ENCODE peak calls at places on chromosomes 12 and 14, in nine cellular contexts. One of them, this sample, is unnamed.

GRCh38 chr12:66176525-66176924 is 6.7 kb upstream of the TMBIM4 start:
- DNase-seq in ovary: no peak
- DNase-seq in HFFc6: no peak
- DNase-seq in brain microvascular endothelial cell: no peak
- DNase-seq in HepG2: no peak
- DNase-seq in MCF 10A: no peak
- DNase-seq in uterus: no peak
- DNase-seq in WTC11: no peak
- DNase-seq in lung: no peak
- DNase-seq in this sample: no peak

GRCh38 chr14:105334383-105335230 is 20.1 kb downstream of the PACS2 start:
- DNase-seq in ovary: no peak
- DNase-seq in HFFc6: no peak
- DNase-seq in brain microvascular endothelial cell: no peak
- DNase-seq in HepG2: no peak
- DNase-seq in MCF 10A: no peak
- DNase-seq in uterus: no peak
- DNase-seq in WTC11: no peak
- DNase-seq in lung: no peak
- DNase-seq in this sample: no peak

GRCh38 chr14:53411110-53411509 is 258.0 kb upstream of the DDHD1 start:
- DNase-seq in ovary: no peak
- DNase-seq in HFFc6: peak
- DNase-seq in brain microvascular endothelial cell: peak
- DNase-seq in HepG2: no peak
- DNase-seq in MCF 10A: no peak
- DNase-seq in uterus: no peak
- DNase-seq in WTC11: no peak
- DNase-seq in lung: no peak
- DNase-seq in this sample: no peak

GRCh38 chr14:37246427-37246829 is 48.7 kb downstream of the MIPOL1 start:
- DNase-seq in ovary: no peak
- DNase-seq in HFFc6: peak
- DNase-seq in brain microvascular endothelial cell: peak
- DNase-seq in HepG2: peak
- DNase-seq in MCF 10A: peak
- DNase-seq in uterus: no peak
- DNase-seq in WTC11: no peak
- DNase-seq in lung: no peak
- DNase-seq in this sample: no peak

GRCh38 chr12:5963515-5963914 is 18.5 kb upstream of the ANO2 start:
- DNase-seq in ovary: no peak
- DNase-seq in HFFc6: no peak
- DNase-seq in brain microvascular endothelial cell: no peak
- DNase-seq in HepG2: no peak
- DNase-seq in MCF 10A: no peak
- DNase-seq in uterus: no peak
- DNase-seq in WTC11: no peak
- DNase-seq in lung: no peak
- DNase-seq in this sample: no peak

GRCh38 chr14:93016275-93016845 is 93.4 kb downstream of the CHGA start:
- DNase-seq in ovary: no peak
- DNase-seq in HFFc6: no peak
- DNase-seq in brain microvascular endothelial cell: no peak
- DNase-seq in HepG2: no peak
- DNase-seq in MCF 10A: no peak
- DNase-seq in uterus: no peak
- DNase-seq in WTC11: no peak
- DNase-seq in lung: no peak
- DNase-seq in this sample: no peak

GRCh38 chr12:40992674-40993073 is 195.4 kb upstream of the PDZRN4 start:
- DNase-seq in ovary: no peak
- DNase-seq in HFFc6: no peak
- DNase-seq in brain microvascular endothelial cell: no peak
- DNase-seq in HepG2: no peak
- DNase-seq in MCF 10A: no peak
- DNase-seq in uterus: no peak
- DNase-seq in WTC11: no peak
- DNase-seq in lung: no peak
- DNase-seq in this sample: no peak

GRCh38 chr14:104206281-104206904 is 68.0 kb downstream of the KIF26A start:
- DNase-seq in ovary: no peak
- DNase-seq in HFFc6: no peak
- DNase-seq in brain microvascular endothelial cell: no peak
- DNase-seq in HepG2: peak
- DNase-seq in MCF 10A: no peak
- DNase-seq in uterus: no peak
- DNase-seq in WTC11: no peak
- DNase-seq in lung: no peak
- DNase-seq in this sample: no peak

GRCh38 chr12:132049442-132049841 is 94.7 kb downstream of the DDX51 start:
- DNase-seq in ovary: no peak
- DNase-seq in HFFc6: no peak
- DNase-seq in brain microvascular endothelial cell: no peak
- DNase-seq in HepG2: no peak
- DNase-seq in MCF 10A: no peak
- DNase-seq in uterus: no peak
- DNase-seq in WTC11: no peak
- DNase-seq in lung: no peak
- DNase-seq in this sample: no peak

GRCh38 chr14:89658977-89659670 is 242.1 kb upstream of the FOXN3 start:
- DNase-seq in ovary: no peak
- DNase-seq in HFFc6: no peak
- DNase-seq in brain microvascular endothelial cell: no peak
- DNase-seq in HepG2: no peak
- DNase-seq in MCF 10A: no peak
- DNase-seq in uterus: no peak
- DNase-seq in WTC11: no peak
- DNase-seq in lung: no peak
- DNase-seq in this sample: no peak

GRCh38 chr12:121296618-121297476 is at the start of gene CAMKK2:
- DNase-seq in ovary: peak
- DNase-seq in HFFc6: peak
- DNase-seq in brain microvascular endothelial cell: peak
- DNase-seq in HepG2: peak
- DNase-seq in MCF 10A: peak
- DNase-seq in uterus: peak
- DNase-seq in WTC11: peak
- DNase-seq in lung: peak
- DNase-seq in this sample: peak

GRCh38 chr14:58078068-58078467 is 73.9 kb downstream of the ARMH4 start:
- DNase-seq in ovary: no peak
- DNase-seq in HFFc6: peak
- DNase-seq in brain microvascular endothelial cell: peak
- DNase-seq in HepG2: no peak
- DNase-seq in MCF 10A: peak
- DNase-seq in uterus: no peak
- DNase-seq in WTC11: no peak
- DNase-seq in lung: no peak
- DNase-seq in this sample: no peak

GRCh38 chr14:36217732-36218131 is 41.2 kb upstream of the PTCSC3 start:
- DNase-seq in ovary: no peak
- DNase-seq in HFFc6: no peak
- DNase-seq in brain microvascular endothelial cell: no peak
- DNase-seq in HepG2: no peak
- DNase-seq in MCF 10A: peak
- DNase-seq in uterus: no peak
- DNase-seq in WTC11: no peak
- DNase-seq in lung: peak
- DNase-seq in this sample: no peak

GRCh38 chr12:38921025-38921677 is 15.8 kb upstream of the CPNE8 start:
- DNase-seq in ovary: no peak
- DNase-seq in HFFc6: peak
- DNase-seq in brain microvascular endothelial cell: peak
- DNase-seq in HepG2: peak
- DNase-seq in MCF 10A: peak
- DNase-seq in uterus: no peak
- DNase-seq in WTC11: peak
- DNase-seq in lung: peak
- DNase-seq in this sample: no peak

GRCh38 chr12:46387697-46388096 is 15.1 kb upstream of the SLC38A2 start:
- DNase-seq in ovary: no peak
- DNase-seq in HFFc6: no peak
- DNase-seq in brain microvascular endothelial cell: no peak
- DNase-seq in HepG2: no peak
- DNase-seq in MCF 10A: no peak
- DNase-seq in uterus: no peak
- DNase-seq in WTC11: no peak
- DNase-seq in lung: no peak
- DNase-seq in this sample: no peak

GRCh38 chr14:101781240-101782061 is 19.9 kb downstream of the PPP2R5C start:
- DNase-seq in ovary: peak
- DNase-seq in HFFc6: no peak
- DNase-seq in brain microvascular endothelial cell: no peak
- DNase-seq in HepG2: no peak
- DNase-seq in MCF 10A: no peak
- DNase-seq in uterus: no peak
- DNase-seq in WTC11: no peak
- DNase-seq in lung: no peak
- DNase-seq in this sample: no peak

GRCh38 chr14:100618763-100619320 is 31.6 kb upstream of the BEGAIN start:
- DNase-seq in ovary: no peak
- DNase-seq in HFFc6: no peak
- DNase-seq in brain microvascular endothelial cell: no peak
- DNase-seq in HepG2: no peak
- DNase-seq in MCF 10A: no peak
- DNase-seq in uterus: no peak
- DNase-seq in WTC11: no peak
- DNase-seq in lung: no peak
- DNase-seq in this sample: no peak

GRCh38 chr12:53365245-53365904 is 14.6 kb upstream of the SP1 start:
- DNase-seq in ovary: no peak
- DNase-seq in HFFc6: peak
- DNase-seq in brain microvascular endothelial cell: peak
- DNase-seq in HepG2: no peak
- DNase-seq in MCF 10A: peak
- DNase-seq in uterus: no peak
- DNase-seq in WTC11: no peak
- DNase-seq in lung: no peak
- DNase-seq in this sample: no peak

GRCh38 chr12:68269727-68270126 is 16.3 kb upstream of the IL22 start:
- DNase-seq in ovary: no peak
- DNase-seq in HFFc6: no peak
- DNase-seq in brain microvascular endothelial cell: no peak
- DNase-seq in HepG2: no peak
- DNase-seq in MCF 10A: no peak
- DNase-seq in uterus: no peak
- DNase-seq in WTC11: no peak
- DNase-seq in lung: no peak
- DNase-seq in this sample: no peak

GRCh38 chr12:93378373-93379310 is 917 bp downstream of the NUDT4 start:
- DNase-seq in ovary: peak
- DNase-seq in HFFc6: peak
- DNase-seq in brain microvascular endothelial cell: peak
- DNase-seq in HepG2: no peak
- DNase-seq in MCF 10A: peak
- DNase-seq in uterus: peak
- DNase-seq in WTC11: peak
- DNase-seq in lung: peak
- DNase-seq in this sample: no peak

DNA sequence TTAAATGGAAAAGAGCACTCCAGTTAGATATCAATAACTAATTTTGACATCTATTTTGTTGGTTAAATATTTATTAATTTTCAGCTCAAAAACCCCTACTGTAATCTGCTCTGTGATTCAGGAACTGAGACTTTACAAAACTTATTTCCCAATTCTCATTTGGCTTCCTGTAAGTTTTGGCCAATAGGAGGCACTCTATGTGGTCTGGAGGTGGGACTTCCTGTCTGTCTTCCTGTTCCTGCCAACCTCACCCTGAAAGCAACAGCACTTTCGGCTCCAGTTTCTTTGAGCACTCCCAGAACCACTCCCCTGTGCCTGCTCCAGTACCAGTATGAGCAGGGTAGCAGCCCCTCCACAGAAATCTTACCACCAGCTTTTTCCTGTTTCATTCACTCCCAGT is 1027.0 kb downstream of the VRK1 start:
- DNase-seq in ovary: no peak
- DNase-seq in HFFc6: no peak
- DNase-seq in brain microvascular endothelial cell: no peak
- DNase-seq in HepG2: no peak
- DNase-seq in MCF 10A: no peak
- DNase-seq in uterus: no peak
- DNase-seq in WTC11: no peak
- DNase-seq in lung: no peak
- DNase-seq in this sample: no peak
- TF ChIP-seq CTCF in ovary: no peak
- TF ChIP-seq CTCF in HFFc6: no peak
- TF ChIP-seq CTCF in brain microvascular endothelial cell: no peak
- TF ChIP-seq CTCF in HepG2: no peak
- TF ChIP-seq CTCF in MCF 10A: no peak
- TF ChIP-seq CTCF in uterus: no peak
- TF ChIP-seq CTCF in WTC11: no peak
- TF ChIP-seq CTCF in lung: no peak
- TF ChIP-seq CTCF in this sample: no peak

GRCh38 chr14:76181546-76181945 is 29.8 kb downstream of the GPATCH2L start:
- DNase-seq in ovary: no peak
- DNase-seq in HFFc6: no peak
- DNase-seq in brain microvascular endothelial cell: no peak
- DNase-seq in HepG2: peak
- DNase-seq in MCF 10A: peak
- DNase-seq in uterus: no peak
- DNase-seq in WTC11: no peak
- DNase-seq in lung: no peak
- DNase-seq in this sample: no peak
- TF ChIP-seq CTCF in ovary: no peak
- TF ChIP-seq CTCF in HFFc6: peak
- TF ChIP-seq CTCF in brain microvascular endothelial cell: peak
- TF ChIP-seq CTCF in HepG2: no peak
- TF ChIP-seq CTCF in MCF 10A: peak
- TF ChIP-seq CTCF in uterus: no peak
- TF ChIP-seq CTCF in WTC11: no peak
- TF ChIP-seq CTCF in lung: no peak
- TF ChIP-seq CTCF in this sample: peak

DNA sequence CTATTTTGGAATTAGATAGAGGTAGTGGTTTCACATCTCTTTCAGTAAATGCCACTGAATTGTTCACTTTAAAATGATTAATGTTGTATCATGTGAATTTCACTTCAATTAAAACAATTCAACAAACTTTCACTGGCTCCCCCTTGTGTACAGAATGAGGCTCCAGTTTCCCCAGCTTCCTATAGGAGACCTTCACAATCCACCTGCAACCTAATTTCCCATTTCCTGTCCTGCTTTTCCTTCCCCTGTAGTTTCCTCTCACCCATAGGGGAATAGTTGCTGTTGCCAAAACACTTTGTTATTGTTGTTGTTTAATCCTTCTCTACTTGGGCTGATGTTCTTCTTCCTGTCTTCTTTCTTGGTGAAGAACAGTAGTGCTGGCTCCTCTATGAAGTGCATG is 59.8 kb downstream of the NPAS3 start:
- DNase-seq in ovary: no peak
- DNase-seq in HFFc6: peak
- DNase-seq in brain microvascular endothelial cell: peak
- DNase-seq in HepG2: no peak
- DNase-seq in MCF 10A: peak
- DNase-seq in uterus: no peak
- DNase-seq in WTC11: no peak
- DNase-seq in lung: no peak
- DNase-seq in this sample: no peak
- TF ChIP-seq CTCF in ovary: no peak
- TF ChIP-seq CTCF in HFFc6: peak
- TF ChIP-seq CTCF in brain microvascular endothelial cell: peak
- TF ChIP-seq CTCF in HepG2: no peak
- TF ChIP-seq CTCF in MCF 10A: peak
- TF ChIP-seq CTCF in uterus: peak
- TF ChIP-seq CTCF in WTC11: no peak
- TF ChIP-seq CTCF in lung: no peak
- TF ChIP-seq CTCF in this sample: peak

GRCh38 chr14:60515244-60515695 is 6.3 kb downstream of the SIX6 start:
- DNase-seq in ovary: no peak
- DNase-seq in HFFc6: no peak
- DNase-seq in brain microvascular endothelial cell: no peak
- DNase-seq in HepG2: no peak
- DNase-seq in MCF 10A: no peak
- DNase-seq in uterus: no peak
- DNase-seq in WTC11: no peak
- DNase-seq in lung: no peak
- DNase-seq in this sample: no peak
- TF ChIP-seq CTCF in ovary: no peak
- TF ChIP-seq CTCF in HFFc6: no peak
- TF ChIP-seq CTCF in brain microvascular endothelial cell: no peak
- TF ChIP-seq CTCF in HepG2: no peak
- TF ChIP-seq CTCF in MCF 10A: no peak
- TF ChIP-seq CTCF in uterus: no peak
- TF ChIP-seq CTCF in WTC11: peak
- TF ChIP-seq CTCF in lung: no peak
- TF ChIP-seq CTCF in this sample: no peak

This sample was measured in osteocyte.